ENCODE peak calls at places on chromosomes 4 and X, in nine cellular contexts. F, Y, H, J, B, X, M, A and K are unnamed samples.

GRCh38 chr4:48409203-48409602 is 67.9 kb downstream of the SLAIN2 start:
- DNase-seq in X (no peak), M (no peak), A (no peak), H (no peak), Y (no peak), B (no peak), F (no peak), J (no peak), K (no peak)

GRCh38 chr4:127501103-127501502 is 131.7 kb upstream of the INTU start:
- DNase-seq in H (no peak), F (no peak), X (no peak), B (no peak), M (no peak), J (no peak), Y (peak; percentile 11), A (no peak), K (no peak)

GRCh38 chr4:173930329-173930967 is 353.0 kb downstream of the FBXO8 start:
- DNase-seq in M (no peak), Y (no peak), B (no peak), F (no peak), X (no peak), J (no peak), A (no peak), H (no peak), K (no peak)

GRCh38 chr4:19711871-19712270 is 539.8 kb upstream of the SLIT2 start:
- DNase-seq in M (no peak), H (no peak), Y (peak; percentile 82), F (no peak), B (no peak), J (no peak), X (no peak), A (no peak), K (no peak)

GRCh38 chr4:61425315-61425714 is 225.2 kb downstream of the ADGRL3 start:
- DNase-seq in X (no peak), Y (no peak), H (no peak), F (no peak), B (no peak), M (no peak), J (no peak), A (no peak), K (no peak)

GRCh38 chrX:10119399-10119990 is 37.3 kb upstream of the CLCN4 start:
- DNase-seq in A (peak; percentile 77), M (peak; percentile 72), F (peak; percentile 69), J (peak; percentile 60), X (no peak), B (peak; percentile 72), Y (peak; percentile 62), H (peak; percentile 38), K (peak; percentile 87)

GRCh38 chr4:149549911-149550310 is 265.7 kb downstream of the IQCM start:
- DNase-seq in Y (peak; percentile 18), F (no peak), X (no peak), B (no peak), J (no peak), H (peak; percentile 46), A (no peak), M (no peak), K (no peak)

GRCh38 chr4:58807843-58808605 is 1697.8 kb upstream of the IGFBP7 start:
- DNase-seq in X (no peak), M (no peak), B (no peak), A (no peak), Y (no peak), H (no peak), F (no peak), J (no peak), K (no peak)

GRCh38 chr4:8664976-8665375 is 72.4 kb downstream of the CPZ start:
- DNase-seq in M (no peak), H (no peak), J (no peak), F (no peak), A (no peak), X (no peak), Y (no peak), B (no peak), K (no peak)

GRCh38 chrX:24341795-24342194 is 18.6 kb upstream of the SUPT20HL1 start:
- DNase-seq in X (no peak), F (no peak), B (no peak), M (no peak), A (no peak), Y (peak; percentile 75), J (no peak), H (no peak), K (no peak)

GRCh38 chrX:69493766-69494165 is 10.4 kb upstream of the NALF2 start:
- DNase-seq in M (no peak), Y (no peak), X (no peak), B (no peak), F (no peak), A (no peak), H (no peak), J (no peak), K (no peak)

GRCh38 chr4:124060261-124060918 is 652.1 kb downstream of the ANKRD50 start:
- DNase-seq in J (no peak), A (no peak), F (no peak), M (peak; percentile 63), H (no peak), X (no peak), Y (peak; percentile 44), B (no peak), K (peak; percentile 88)

GRCh38 chr4:180610317-180610716 is 1632.9 kb upstream of the TENM3 start:
- DNase-seq in M (no peak), Y (no peak), B (no peak), A (no peak), F (no peak), H (no peak), J (no peak), X (no peak), K (no peak)

GRCh38 chr4:140448830-140449229 is 21.4 kb upstream of the CLGN start:
- DNase-seq in M (no peak), F (no peak), A (peak; percentile 39), B (no peak), X (no peak), Y (no peak), J (no peak), H (no peak), K (no peak)

GRCh38 chrX:101736651-101737050 is 77.0 kb upstream of the ARMCX2 start:
- DNase-seq in A (no peak), X (no peak), B (no peak), F (no peak), M (no peak), J (no peak), H (no peak), Y (no peak), K (no peak)

GRCh38 chrX:142593470-142593869 is 388.4 kb upstream of the MAGEC2 start:
- DNase-seq in A (no peak), J (no peak), B (no peak), F (no peak), M (no peak), H (no peak), X (no peak), Y (no peak), K (no peak)

GRCh38 chr4:184644553-184645307 is 4.5 kb downstream of the CASP3 start:
- DNase-seq in M (no peak), F (no peak), Y (peak; percentile 62), B (no peak), A (no peak), X (no peak), J (no peak), H (no peak), K (no peak)

GRCh38 chrX:18666614-18667013 is 5.3 kb downstream of the RS1 start:
- DNase-seq in M (no peak), A (no peak), J (no peak), Y (no peak), H (no peak), F (no peak), B (no peak), X (no peak), K (no peak)

GRCh38 chrX:115897956-115898355 is 272.6 kb upstream of the AGTR2 start:
- DNase-seq in A (no peak), J (no peak), X (no peak), M (no peak), Y (no peak), H (no peak), B (no peak), F (no peak), K (no peak)

GRCh38 chr4:121728798-121729226 is 32.0 kb upstream of the ANXA5 start:
- DNase-seq in M (no peak), A (no peak), H (no peak), J (no peak), Y (peak; percentile 88), F (no peak), B (no peak), X (no peak), K (no peak)

GRCh38 chr4:82415922-82416365 is 14.3 kb downstream of the HNRNPDL start:
- DNase-seq in J (no peak), B (no peak), F (no peak), X (no peak), A (no peak), H (no peak), M (no peak), Y (no peak), K (no peak)

GRCh38 chr4:64625438-64625837 is 216.2 kb upstream of the TECRL start:
- DNase-seq in M (no peak), B (no peak), J (no peak), A (no peak), Y (no peak), X (no peak), F (no peak), H (no peak), K (no peak)

GRCh38 chr4:140523370-140523856 is 555 bp upstream of the ELMOD2 start:
- DNase-seq in X (peak; percentile 6), H (no peak), A (no peak), J (no peak), B (no peak), F (no peak), M (no peak), Y (no peak), K (no peak)

GRCh38 chrX:148600131-148600530 is 99.7 kb downstream of the AFF2 start:
- DNase-seq in M (no peak), X (no peak), Y (no peak), F (no peak), A (no peak), J (no peak), B (no peak), H (no peak), K (no peak)

GRCh38 chrX:38636949-38637819 is 75.8 kb downstream of the TSPAN7 start:
- DNase-seq in M (peak; percentile 25), B (no peak), H (no peak), Y (no peak), J (no peak), A (no peak), X (no peak), F (no peak), K (no peak)

GRCh38 chr4:107130157-107130556 is 94.0 kb upstream of the DKK2 start:
- DNase-seq in X (no peak), B (no peak), J (no peak), A (no peak), F (no peak), H (no peak), M (no peak), Y (peak; percentile 6), K (no peak)

GRCh38 chr4:1000686-1001260 is 7.6 kb upstream of the SLC26A1 start:
- DNase-seq in X (no peak), Y (no peak), F (no peak), J (no peak), M (no peak), A (no peak), H (no peak), B (no peak), K (no peak)

GRCh38 chr4:8648816-8649630 is 56.5 kb downstream of the CPZ start:
- DNase-seq in B (no peak), M (no peak), A (no peak), H (no peak), F (no peak), J (no peak), X (no peak), Y (no peak), K (peak; percentile 50)

GRCh38 chrX:15564981-15565579 is 35.7 kb downstream of the ACE2 start:
- DNase-seq in X (peak; percentile 2), A (peak; percentile 67), J (no peak), M (peak; percentile 76), Y (peak; percentile 35), B (peak; percentile 58), H (peak; percentile 15), F (no peak), K (peak; percentile 64)

GRCh38 chr4:121951570-121952110 is at the start of gene TRPC3:
- DNase-seq in B (no peak), H (peak; percentile 60), X (peak; percentile 46), Y (peak; percentile 45), M (peak; percentile 42), J (peak; percentile 5), F (peak; percentile 7), A (peak; percentile 20), K (peak; percentile 64)

GRCh38 chr4:121192500-121192899 is 28.4 kb upstream of the TNIP3 start:
- DNase-seq in A (peak; percentile 24), B (peak; percentile 59), J (no peak), H (peak; percentile 25), Y (peak; percentile 39), M (no peak), X (peak; percentile 9), F (no peak), K (no peak)